ENCODE peak calls at places on chromosomes 7 and 10, in nine cellular contexts. A is HCT116, K is mesendoderm, V is fibroblast of lung, S is H9, R is hepatocyte, X is IMR-90, E is OCI-LY7, W is astrocyte. J is an unnamed sample. For H3K4me1, the result is how much of the 10 kb centered on the place peaks cover.

GRCh38 chr10:19929466-19930140 is 113.4 kb downstream of the PLXDC2 start:
- DNase-seq in R (peak), S (no peak), X (peak), E (no peak), A (no peak), K (no peak), V (peak), W (peak), J (peak)

GRCh38 chr10:1050145-1050544 is 1.2 kb upstream of the IDI1 start:
- DNase-seq in W (no peak), A (no peak), S (no peak), K (peak), R (peak), X (peak), V (peak), E (peak), J (no peak)

GRCh38 chr10:62803993-62804383 is 532 bp upstream of the ADO start:
- DNase-seq in R (no peak), X (peak), A (no peak), K (no peak), V (peak), E (no peak), W (no peak), S (no peak), J (no peak)

GRCh38 chr10:91295346-91295745 is 74.9 kb downstream of the PCGF5 start:
- DNase-seq in S (no peak), A (no peak), K (no peak), R (no peak), X (no peak), W (peak), E (no peak), V (peak), J (no peak)

GRCh38 chr10:76769587-76769986 is 868.0 kb downstream of the KCNMA1 start:
- DNase-seq in A (no peak), V (no peak), K (no peak), S (no peak), W (no peak), E (no peak), X (no peak), R (no peak), J (peak)

GRCh38 chr7:36712015-36712414 is 12.3 kb downstream of the AOAH start:
- DNase-seq in W (peak), R (no peak), S (no peak), E (no peak), V (peak), X (no peak), K (no peak), A (no peak), J (no peak)

GRCh38 chr7:57579454-57579853 is 129.5 kb downstream of the ZNF716 start:
- DNase-seq in X (no peak), S (no peak), V (no peak), W (no peak), R (no peak), E (no peak), A (no peak), K (no peak), J (no peak)

GRCh38 chr7:103065666-103066065 is 8.9 kb downstream of the FBXL13 start:
- DNase-seq in R (peak), S (peak), A (peak), X (peak), W (no peak), V (peak), E (peak), K (peak), J (no peak)

GRCh38 chr10:22986771-22987542 is 59.1 kb downstream of the ARMC3 start:
- DNase-seq in R (peak), X (peak), W (peak), E (peak), S (no peak), A (peak), K (no peak), V (peak), J (no peak)

GRCh38 chr7:22256702-22257101 is 100.3 kb downstream of the RAPGEF5 start:
- DNase-seq in X (no peak), K (no peak), W (no peak), S (no peak), V (no peak), A (no peak), E (no peak), R (no peak), J (no peak)

GRCh38 chr7:155579565-155579964 is 33.2 kb upstream of the CNPY1 start:
- DNase-seq in V (no peak), X (no peak), S (no peak), A (no peak), E (no peak), W (no peak), R (no peak), K (no peak), J (peak)

GRCh38 chr10:74238031-74238431 is 87.0 kb downstream of the ADK start:
- DNase-seq in S (no peak), A (no peak), R (no peak), V (peak), X (peak), K (no peak), E (no peak), W (peak), J (no peak)

GRCh38 chr10:17175551-17175950 is 25.9 kb downstream of the TRDMT1 start:
- DNase-seq in A (no peak), X (peak), V (peak), E (no peak), R (no peak), W (peak), S (no peak), K (no peak), J (peak)

DNA sequence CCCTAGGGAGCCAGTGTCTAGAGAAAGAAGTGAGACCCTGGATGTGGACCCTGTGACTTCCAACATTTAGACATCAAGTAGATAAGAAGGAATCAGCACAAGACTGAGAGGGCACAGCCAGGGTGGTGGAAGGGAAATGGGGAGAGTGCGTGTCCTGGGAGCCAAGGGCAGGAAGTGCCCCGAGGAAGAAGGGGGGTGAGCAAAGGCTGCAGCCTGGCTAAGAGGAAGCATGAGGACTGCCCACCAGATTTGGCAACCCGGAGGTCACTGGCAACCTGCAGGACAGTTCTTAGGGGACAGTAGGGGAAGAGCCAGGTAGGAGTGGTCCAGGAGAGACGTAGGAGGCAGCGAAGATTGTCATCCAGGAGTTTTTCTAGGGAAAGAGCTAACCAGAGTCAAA is 14.8 kb downstream of the COL13A1 start:
- DNase-seq in R (no peak), V (no peak), E (no peak), K (no peak), S (no peak), A (no peak), X (no peak), W (no peak), J (no peak)
- H3K4me1 ChIP-seq in R (under half), V (under half), E (under half), K (under half), S (under half), A (under half), X (under half), W (under half), J (under half)

GRCh38 chr10:44932338-44933116 is 21.4 kb downstream of the TMEM72 start:
- DNase-seq in W (peak), S (peak), A (peak), K (peak), R (peak), E (peak), V (peak), X (peak), J (peak)

GRCh38 chr10:44933451-44933850 is 22.3 kb downstream of the TMEM72 start:
- DNase-seq in R (no peak), V (no peak), A (no peak), X (no peak), W (no peak), S (no peak), E (no peak), K (no peak), J (no peak)

GRCh38 chr10:44930904-44931620 is 19.9 kb downstream of the TMEM72 start:
- DNase-seq in E (no peak), X (no peak), W (no peak), R (no peak), K (no peak), S (peak), A (no peak), V (no peak), J (peak)

GRCh38 chr10:44933117-44933450 is 21.9 kb downstream of the TMEM72 start:
- DNase-seq in E (no peak), A (no peak), S (no peak), X (no peak), W (no peak), K (no peak), V (no peak), R (no peak), J (no peak)

GRCh38 chr10:44931621-44932337 is 20.6 kb downstream of the TMEM72 start:
- DNase-seq in R (no peak), W (no peak), V (no peak), A (no peak), E (no peak), K (no peak), S (peak), X (no peak), J (peak)
- H3K4me2 ChIP-seq in R (no peak), W (no peak), V (no peak), A (no peak), E (no peak), K (no peak), S (no peak), X (no peak), J (no peak)

GRCh38 chr10:79132681-79133381 is 64.1 kb downstream of the ZMIZ1 start:
- DNase-seq in W (no peak), E (peak), R (no peak), V (no peak), X (no peak), K (peak), A (no peak), S (no peak), J (no peak)
- H3K4me1 ChIP-seq in W (half or more), E (half or more), R (half or more), V (under half), X (half or more), K (under half), A (under half), S (under half), J (under half)

GRCh38 chr10:13001887-13002212 is 337 bp upstream of the CCDC3 start:
- DNase-seq in W (no peak), S (no peak), R (no peak), E (no peak), K (no peak), V (no peak), A (no peak), X (no peak), J (peak)
- H3K4me2 ChIP-seq in W (peak), S (peak), R (peak), E (no peak), K (peak), V (peak), A (peak), X (peak), J (peak)

GRCh38 chr10:80158598-80159127 is 26.1 kb downstream of the PLAC9 start:
- DNase-seq in A (peak), X (peak), S (no peak), R (peak), V (peak), E (no peak), W (peak), K (peak), J (peak)
- H3K4me1 ChIP-seq in A (under half), X (under half), S (under half), R (under half), V (half or more), E (under half), W (under half), K (under half), J (half or more)

J was measured in osteoblast.